ENCODE peak calls at places on chromosomes 6 and 20, in nine cellular contexts. D is mucosa of descending colon, N is B cell, V is heart right ventricle, O is thyroid gland, W is progenitor cell of endocrine pancreas, J is uterus, L is HCT116, P is left lung. C is an unnamed sample.

GRCh38 chr6:20319520-20320357 is 81.9 kb upstream of the E2F3 start:
- DNase-seq in J (no peak), L (no peak), P (peak; percentile 86), D (peak; percentile 89), N (peak; percentile 78), V (peak; percentile 32), O (no peak), W (no peak), C (peak; percentile 79)

GRCh38 chr20:51128198-51128597 is 105.3 kb upstream of the KCNG1 start:
- DNase-seq in V (no peak), W (no peak), O (no peak), J (no peak), N (peak; percentile 26), P (no peak), D (no peak), L (no peak), C (no peak)

GRCh38 chr6:130625825-130626500 is 201.2 kb upstream of the SMLR1 start:
- DNase-seq in O (no peak), P (no peak), N (no peak), V (no peak), D (no peak), L (peak; percentile 71), J (no peak), W (no peak), C (no peak)

GRCh38 chr6:90175627-90176538 is 120.8 kb downstream of the BACH2 start:
- DNase-seq in L (no peak), N (peak; percentile 37), V (no peak), J (no peak), O (no peak), P (no peak), W (no peak), D (no peak), C (peak; percentile 54)

GRCh38 chr6:104940881-104941693 is 15.8 kb upstream of the LIN28B start:
- DNase-seq in L (no peak), O (peak; percentile 22), D (no peak), W (peak; percentile 79), N (peak; percentile 69), P (peak; percentile 84), J (no peak), V (peak; percentile 40), C (no peak)

GRCh38 chr6:134173936-134174789 is 121.7 kb upstream of the SLC2A12 start:
- DNase-seq in W (peak; percentile 72), O (peak; percentile 86), L (peak; percentile 76), D (peak; percentile 72), P (no peak), J (peak; percentile 86), V (peak; percentile 82), N (peak; percentile 65), C (peak; percentile 58)

GRCh38 chr20:9235518-9235917 is 166.6 kb downstream of the PLCB4 start:
- DNase-seq in O (no peak), W (no peak), J (no peak), L (no peak), V (no peak), P (no peak), D (no peak), N (no peak), C (no peak)

GRCh38 chr6:13445005-13445743 is 42.2 kb downstream of the GFOD1 start:
- DNase-seq in D (peak; percentile 83), V (peak; percentile 68), J (peak; percentile 54), P (no peak), N (no peak), W (no peak), L (no peak), O (peak; percentile 80), C (no peak)

GRCh38 chr6:50600280-50600679 is 113.0 kb upstream of the TFAP2D start:
- DNase-seq in D (no peak), O (no peak), W (no peak), J (no peak), N (no peak), V (no peak), P (no peak), L (no peak), C (no peak)

GRCh38 chr6:142459267-142459666 is 157.5 kb downstream of the ADGRG6 start:
- DNase-seq in P (no peak), D (no peak), L (no peak), O (no peak), J (no peak), W (no peak), N (no peak), V (no peak), C (no peak)

GRCh38 chr6:46191961-46192360 is 21.2 kb upstream of the ENPP5 start:
- DNase-seq in V (no peak), O (no peak), N (no peak), P (no peak), W (no peak), D (no peak), L (no peak), J (no peak), C (no peak)

GRCh38 chr6:313917-314316 is 21.6 kb downstream of the DUSP22 start:
- DNase-seq in V (no peak), D (no peak), P (no peak), L (no peak), W (no peak), N (no peak), J (no peak), O (no peak), C (peak; percentile 28)

GRCh38 chr6:89311530-89311852 is 3.6 kb downstream of the GABRR2 start:
- DNase-seq in L (no peak), V (no peak), O (no peak), D (no peak), N (no peak), W (no peak), P (no peak), J (no peak), C (no peak)

GRCh38 chr6:170030284-170031095 is 260.4 kb downstream of the DLL1 start:
- DNase-seq in N (no peak), O (no peak), J (peak; percentile 8), W (no peak), L (no peak), D (peak; percentile 20), P (no peak), V (no peak), C (no peak)

GRCh38 chr6:143197377-143197776 is 136.7 kb downstream of the AIG1 start:
- DNase-seq in V (no peak), P (no peak), D (no peak), W (no peak), O (no peak), N (no peak), J (no peak), L (no peak), C (no peak)

GRCh38 chr6:38573800-38574395 is 65.8 kb downstream of the BTBD9 start:
- DNase-seq in D (no peak), O (no peak), V (no peak), P (no peak), J (no peak), W (no peak), N (no peak), L (no peak), C (no peak)

GRCh38 chr20:47664068-47664437 is 121.2 kb downstream of the SULF2 start:
- DNase-seq in W (no peak), N (no peak), L (no peak), J (no peak), P (no peak), D (no peak), V (no peak), O (no peak), C (no peak)

GRCh38 chr6:128491643-128492206 is 28.7 kb downstream of the PTPRK start:
- DNase-seq in L (no peak), D (no peak), P (no peak), O (no peak), W (no peak), J (peak; percentile 31), N (no peak), V (no peak), C (no peak)

GRCh38 chr6:53960311-53960710 is 150.9 kb upstream of the MLIP start:
- DNase-seq in O (no peak), P (no peak), L (no peak), N (no peak), W (no peak), D (no peak), V (no peak), J (no peak), C (no peak)

GRCh38 chr20:62906209-62906608 is 20.1 kb downstream of the DIDO1 start:
- DNase-seq in O (no peak), N (no peak), J (no peak), D (peak; percentile 50), P (no peak), L (no peak), V (peak; percentile 53), W (no peak), C (no peak)

GRCh38 chr6:131383421-131384411 is 189.3 kb upstream of the ARG1 start:
- DNase-seq in L (no peak), N (no peak), V (no peak), P (no peak), J (no peak), W (no peak), O (no peak), D (no peak), C (no peak)

GRCh38 chr20:44785768-44786167 is 24.6 kb downstream of the RIMS4 start:
- DNase-seq in O (peak; percentile 72), L (no peak), W (no peak), P (no peak), D (no peak), V (no peak), J (no peak), N (no peak), C (no peak)
- TF ChIP-seq CTCF in O (no peak), L (peak; percentile 7), W (no peak), P (no peak), D (no peak), V (peak; percentile 27), J (no peak), N (no peak), C (no peak)

GRCh38 chr6:28683945-28684538 is 158.4 kb downstream of the GPX5 start:
- DNase-seq in J (no peak), V (no peak), L (peak; percentile 60), P (no peak), N (no peak), D (no peak), W (no peak), O (peak; percentile 7), C (no peak)
- TF ChIP-seq CTCF in J (no peak), V (peak; percentile 42), L (peak; percentile 57), P (no peak), N (peak; percentile 76), D (no peak), W (peak; percentile 75), O (no peak), C (peak; percentile 60)

DNA sequence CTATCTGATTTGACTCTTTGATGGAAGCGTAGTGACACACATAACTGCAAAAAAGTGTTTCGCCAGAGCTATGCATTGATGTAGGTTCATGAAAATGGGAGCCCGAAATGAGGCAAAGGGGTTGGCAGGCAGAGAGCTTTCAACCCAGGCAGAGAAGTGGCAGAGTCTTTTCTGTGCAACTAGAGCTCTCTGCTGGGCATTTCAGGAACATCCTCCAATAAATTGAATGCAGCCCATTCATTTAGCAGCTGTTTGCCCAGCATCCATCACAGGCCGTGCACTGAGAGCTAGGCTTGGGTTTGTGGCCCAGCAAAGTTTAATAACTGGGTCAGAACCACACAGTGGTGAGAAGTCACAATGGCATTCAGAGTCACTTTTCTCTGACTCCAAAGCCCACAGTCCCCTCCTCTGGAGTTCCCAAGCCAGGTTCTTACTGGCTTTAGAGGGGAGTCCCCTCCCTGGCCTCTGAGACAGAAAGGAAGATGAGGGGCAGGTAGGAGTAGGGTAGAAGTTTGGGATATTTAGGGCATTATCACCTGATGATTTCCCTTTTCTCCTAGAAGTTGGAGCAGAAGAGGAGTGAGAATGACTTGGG is 31.8 kb upstream of the ELMO2 start:
- DNase-seq in J (no peak), N (peak; percentile 25), D (no peak), O (peak; percentile 6), P (no peak), V (no peak), W (no peak), L (peak; percentile 21), C (no peak)
- TF ChIP-seq CTCF in J (no peak), N (no peak), D (no peak), O (no peak), P (no peak), V (peak; percentile 30), W (peak; percentile 45), L (peak; percentile 32), C (no peak)

GRCh38 chr20:36399147-36399968 is 93.2 kb downstream of the DLGAP4 start:
- DNase-seq in W (peak; percentile 39), J (no peak), V (no peak), O (peak; percentile 8), L (peak; percentile 91), N (no peak), D (no peak), P (no peak), C (no peak)
- TF ChIP-seq CTCF in W (peak; percentile 58), J (no peak), V (no peak), O (no peak), L (peak; percentile 85), N (peak; percentile 35), D (no peak), P (no peak), C (peak; percentile 21)

C was measured in CD14-positive monocyte.